ENCODE peak calls at places on chromosomes 11 and 22, in seven cellular contexts. I, M, P, X, Q, O and B are unnamed samples.

GRCh38 chr11:61791737-61792309 is 576 bp downstream of the TMEM258 start:
- DNase-seq in P (peak; percentile 85), Q (peak; percentile 82), M (peak; percentile 61), X (no peak), I (peak; percentile 96), O (peak; percentile 55), B (peak; percentile 21)

GRCh38 chr11:128334311-128335044 is 252.9 kb downstream of the ETS1 start:
- DNase-seq in P (no peak), M (peak; percentile 39), X (no peak), I (peak; percentile 96), O (no peak), Q (no peak), B (no peak)

GRCh38 chr22:30178180-30179126 is 68.1 kb downstream of the LIF start:
- DNase-seq in Q (no peak), X (no peak), M (no peak), O (no peak), P (no peak), I (no peak), B (peak; percentile 15)

GRCh38 chr11:3995949-3996554 is 98.5 kb upstream of the RRM1 start:
- DNase-seq in M (no peak), O (no peak), I (peak; percentile 88), Q (peak; percentile 2), X (no peak), P (peak; percentile 33), B (no peak)

GRCh38 chr11:87820026-87820425 is 355.2 kb downstream of the RAB38 start:
- DNase-seq in M (no peak), P (peak; percentile 19), I (no peak), Q (no peak), X (no peak), O (no peak), B (no peak)

GRCh38 chr11:65132988-65133700 is 1.2 kb downstream of the SYVN1 start:
- DNase-seq in Q (no peak), P (no peak), O (no peak), X (no peak), M (peak; percentile 79), I (peak; percentile 28), B (no peak)

GRCh38 chr11:70517996-70518907 is 119.9 kb downstream of the CTTN start:
- DNase-seq in I (no peak), P (peak; percentile 86), O (no peak), X (no peak), M (no peak), Q (peak; percentile 27), B (no peak)

GRCh38 chr11:62402226-62402625 is 16.6 kb upstream of the SCGB1A1 start:
- DNase-seq in I (no peak), P (no peak), M (peak; percentile 53), O (no peak), Q (no peak), X (peak; percentile 37), B (peak; percentile 44)

GRCh38 chr11:25961539-25961938 is 370.4 kb upstream of the ANO3 start:
- DNase-seq in Q (no peak), O (no peak), X (no peak), P (no peak), I (no peak), M (no peak), B (no peak)

GRCh38 chr22:45612940-45613339 is 58.7 kb upstream of the ATXN10 start:
- DNase-seq in O (no peak), I (no peak), X (no peak), M (no peak), P (peak; percentile 71), Q (no peak), B (no peak)

GRCh38 chr22:22721681-22722309 is 77.4 kb downstream of the GGTLC2 start:
- DNase-seq in X (peak; percentile 31), I (peak; percentile 11), M (no peak), Q (no peak), P (no peak), O (no peak), B (no peak)

GRCh38 chr11:129861702-129862107 is 33.7 kb downstream of the NFRKB start:
- DNase-seq in M (peak; percentile 89), Q (peak; percentile 73), P (peak; percentile 89), X (no peak), I (peak; percentile 93), O (peak; percentile 91), B (no peak)

GRCh38 chr11:30585067-30585891 is 874 bp downstream of the MPPED2 start:
- DNase-seq in P (peak; percentile 3), Q (no peak), I (no peak), X (no peak), O (peak; percentile 51), M (no peak), B (no peak)

GRCh38 chr11:118820412-118821357 is 29.7 kb upstream of the DDX6 start:
- DNase-seq in X (no peak), M (peak; percentile 77), O (no peak), P (peak; percentile 36), I (no peak), Q (no peak), B (no peak)

GRCh38 chr22:24697671-24698082 is 76.8 kb downstream of the PIWIL3 start:
- DNase-seq in O (no peak), I (peak; percentile 71), X (no peak), M (peak; percentile 76), Q (no peak), P (peak; percentile 92), B (no peak)

GRCh38 chr11:129440028-129440630 is 64.5 kb downstream of the BARX2 start:
- DNase-seq in P (no peak), I (no peak), O (no peak), Q (no peak), M (peak; percentile 38), X (no peak), B (no peak)

GRCh38 chr11:120735035-120735434 is 223.5 kb downstream of the GRIK4 start:
- DNase-seq in X (no peak), M (no peak), P (no peak), I (peak; percentile 6), O (no peak), Q (no peak), B (no peak)

GRCh38 chr11:62088331-62088933 is 35.4 kb upstream of the INCENP start:
- DNase-seq in I (no peak), M (no peak), O (no peak), Q (no peak), P (no peak), X (no peak), B (no peak)

GRCh38 chr11:61744181-61744580 is 8.3 kb upstream of the MYRF start:
- DNase-seq in I (no peak), M (no peak), Q (no peak), X (no peak), P (no peak), O (no peak), B (no peak)

GRCh38 chr11:43212279-43212678 is 99.5 kb upstream of the API5 start:
- DNase-seq in O (no peak), I (no peak), Q (no peak), P (no peak), X (no peak), M (no peak), B (no peak)

GRCh38 chr22:44734801-44735517 is 17.4 kb upstream of the ARHGAP8 start:
- DNase-seq in X (no peak), I (no peak), Q (no peak), M (no peak), O (no peak), P (no peak), B (no peak)

GRCh38 chr11:63503492-63503891 is 2.4 kb upstream of the LGALS12 start:
- DNase-seq in Q (no peak), M (no peak), X (no peak), I (no peak), O (no peak), P (no peak), B (no peak)

GRCh38 chr22:49904040-49904369 is 14.2 kb downstream of the ALG12 start:
- DNase-seq in M (no peak), P (no peak), Q (no peak), O (no peak), X (no peak), I (no peak), B (no peak)

GRCh38 chr22:28883917-28884753 is 763 bp downstream of the ZNRF3 start:
- DNase-seq in O (peak; percentile 35), M (no peak), X (peak; percentile 8), I (peak; percentile 60), P (no peak), Q (no peak), B (peak; percentile 31)

GRCh38 chr11:116879789-116880402 is 42.5 kb upstream of the APOA1 start:
- DNase-seq in M (no peak), I (peak; percentile 85), O (no peak), Q (peak; percentile 83), P (peak; percentile 81), X (no peak), B (peak; percentile 44)

GRCh38 chr11:98630736-98631135 is 390.0 kb upstream of the CNTN5 start:
- DNase-seq in X (no peak), Q (no peak), P (no peak), I (no peak), M (no peak), O (no peak), B (no peak)

GRCh38 chr11:7520981-7521487 is 7.2 kb downstream of the PPFIBP2 start:
- DNase-seq in Q (no peak), X (no peak), I (no peak), O (no peak), P (no peak), M (no peak), B (no peak)

GRCh38 chr11:2653930-2654739 is 45.7 kb downstream of the KCNQ1OT1 start:
- DNase-seq in M (no peak), I (no peak), Q (no peak), P (peak; percentile 95), X (no peak), O (no peak), B (no peak)